ENCODE peak calls at places on chromosomes 12 and 14, in four cellular contexts. P is K562, W is GM12891, B is GM12878. L is an unnamed sample.

GRCh38 chr12:68856510-68856909 is 48.5 kb downstream of the MDM2 start:
- DNase-seq in W (no peak), P (no peak), B (no peak), L (no peak)

GRCh38 chr12:69519871-69520270 is 49.7 kb downstream of the FRS2 start:
- DNase-seq in P (no peak), W (no peak), B (no peak), L (no peak)

GRCh38 chr12:109766251-109766778 is 52.7 kb downstream of the FAM222A start:
- DNase-seq in B (no peak), W (no peak), P (no peak), L (no peak)

GRCh38 chr14:83561261-83561660 is 1968.7 kb upstream of the FLRT2 start:
- DNase-seq in W (no peak), P (no peak), B (no peak), L (no peak)

GRCh38 chr14:32047791-32048190 is 29.3 kb upstream of the ARHGAP5 start:
- DNase-seq in B (no peak), P (no peak), W (no peak), L (no peak)

GRCh38 chr12:112347521-112347920 is 34.7 kb downstream of the HECTD4 start:
- DNase-seq in B (no peak), P (no peak), W (no peak), L (no peak)

GRCh38 chr14:74491952-74492351 is 1.2 kb downstream of the NPC2 start:
- DNase-seq in P (no peak), B (no peak), W (no peak), L (no peak)

GRCh38 chr12:28872654-28873268 is 276.3 kb upstream of the FAR2 start:
- DNase-seq in W (peak), P (peak), B (no peak), L (peak)

GRCh38 chr12:49261726-49262125 is 3.2 kb upstream of the TUBA1C start:
- DNase-seq in B (no peak), W (no peak), P (no peak), L (no peak)
- TF ChIP-seq SPI1 in B (no peak), W (no peak), P (no peak), L (no peak)

GRCh38 chr14:65506801-65507200 is 94.3 kb downstream of the FUT8 start:
- DNase-seq in P (no peak), B (no peak), W (no peak), L (no peak)
- TF ChIP-seq SPI1 in P (no peak), B (no peak), W (no peak), L (no peak)

DNA sequence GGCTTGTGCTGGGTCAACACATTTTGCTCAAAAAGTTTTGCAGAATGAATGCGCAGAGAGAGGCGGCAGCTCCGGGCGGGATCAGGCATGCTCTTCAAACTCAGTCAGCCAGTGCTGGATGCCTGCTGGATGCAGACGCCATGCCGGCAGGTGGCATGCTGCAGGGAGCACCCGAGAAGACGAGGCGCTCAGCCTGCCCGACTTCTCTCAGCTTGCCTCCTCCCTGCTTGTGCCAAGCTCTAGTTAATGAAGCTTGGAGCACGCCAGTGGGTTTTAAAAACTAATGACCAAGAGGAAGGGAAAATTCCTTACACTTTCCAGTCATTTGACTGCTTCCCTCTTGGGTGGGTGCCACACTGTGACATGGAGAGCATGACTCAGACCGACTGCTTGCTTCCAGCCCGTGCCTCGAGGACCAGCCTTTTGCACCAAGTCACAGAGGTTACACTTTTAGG is 39.8 kb downstream of the SLC24A4 start:
- DNase-seq in B (no peak), P (no peak), W (no peak), L (no peak)
- TF ChIP-seq SPI1 in B (no peak), P (no peak), W (no peak), L (no peak)

GRCh38 chr12:92905811-92906554 is 23.1 kb downstream of the EEA1 start:
- DNase-seq in B (no peak), W (no peak), P (no peak), L (no peak)
- TF ChIP-seq SPI1 in B (no peak), W (no peak), P (no peak), L (no peak)

GRCh38 chr14:55138091-55138490 is 9.0 kb downstream of the LGALS3 start:
- DNase-seq in B (no peak), W (no peak), P (no peak), L (no peak)
- TF ChIP-seq SPI1 in B (no peak), W (no peak), P (no peak), L (no peak)

GRCh38 chr12:132428872-132429121 is 61.2 kb upstream of the FBRSL1 start:
- DNase-seq in P (no peak), W (no peak), B (no peak), L (no peak)
- TF ChIP-seq SPI1 in P (no peak), W (no peak), B (no peak), L (no peak)

DNA sequence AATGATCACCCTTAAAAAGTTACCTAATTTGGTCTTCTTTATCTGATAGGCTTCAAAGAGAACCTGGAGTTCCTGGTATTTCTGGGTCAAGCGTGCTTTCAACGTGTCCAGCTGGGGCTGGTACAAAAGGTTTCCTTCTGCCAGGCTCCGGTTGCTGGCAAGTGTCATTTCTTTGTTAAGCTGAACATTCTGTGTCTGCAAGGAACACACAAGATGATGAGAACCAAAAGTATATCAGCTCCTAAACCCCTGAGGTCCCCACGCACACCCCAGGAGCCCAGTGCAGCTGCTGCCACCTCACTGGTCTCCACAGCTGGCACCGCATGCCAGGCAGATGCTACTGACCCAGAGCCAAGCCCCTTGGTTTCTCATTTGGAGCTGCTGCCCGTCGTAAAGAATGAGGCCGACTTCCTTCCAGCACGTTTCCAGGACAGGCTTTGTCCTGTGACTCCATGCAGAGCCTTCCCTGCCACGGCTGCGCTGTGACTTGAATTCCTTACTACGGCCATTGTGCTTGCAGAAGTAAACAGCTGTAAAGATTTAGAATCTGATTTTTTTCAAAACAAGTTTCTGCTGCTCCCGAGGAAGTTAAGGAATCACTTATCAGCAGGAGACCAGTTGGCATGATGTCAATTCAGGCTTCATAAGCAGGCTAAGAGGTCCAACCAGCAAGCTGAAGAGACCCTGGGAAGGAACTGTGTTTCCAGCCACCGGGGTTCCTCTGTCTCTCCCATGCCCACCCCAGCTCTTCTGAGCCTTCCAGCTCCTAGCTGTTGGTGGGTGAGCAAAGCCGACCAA is 24.9 kb downstream of the VPS37B start:
- DNase-seq in P (no peak), B (no peak), W (no peak), L (no peak)
- TF ChIP-seq SPI1 in P (no peak), B (no peak), W (no peak), L (no peak)

GRCh38 chr14:79972230-79972629 is 239.1 kb downstream of the DIO2 start:
- DNase-seq in B (no peak), P (no peak), W (no peak), L (no peak)
- TF ChIP-seq SPI1 in B (no peak), P (no peak), W (no peak), L (no peak)

GRCh38 chr14:104536942-104537612 is 42.5 kb upstream of the C14orf180 start:
- DNase-seq in P (no peak), B (no peak), W (no peak), L (no peak)
- TF ChIP-seq SPI1 in P (no peak), B (no peak), W (no peak), L (no peak)